ENCODE peak calls at places on chromosomes 12 and 14, in eight cellular contexts. V, M, Q, C, G, A, N and H are unnamed samples.

GRCh38 chr14:55026441-55026792 is 482 bp downstream of the WDHD1 start:
- DNase-seq in A (no peak), V (no peak), N (no peak), M (no peak), Q (no peak), C (no peak), G (no peak), H (no peak)

GRCh38 chr12:53233671-53234091 is 1.7 kb upstream of the RARG start:
- DNase-seq in C (no peak), M (no peak), V (peak), Q (no peak), A (no peak), G (no peak), N (no peak), H (no peak)

GRCh38 chr14:73740921-73741326 is 26.7 kb upstream of the PNMA1 start:
- DNase-seq in Q (peak), G (peak), V (peak), N (peak), A (peak), M (no peak), C (no peak), H (no peak)

GRCh38 chr12:82132390-82132789 is 225.8 kb downstream of the CCDC59 start:
- DNase-seq in Q (no peak), C (no peak), A (no peak), M (no peak), G (no peak), V (no peak), N (no peak), H (no peak)

GRCh38 chr12:10331642-10332239 is 24.1 kb downstream of the KLRD1 start:
- DNase-seq in M (no peak), G (peak), N (peak), A (no peak), Q (peak), C (peak), V (no peak), H (no peak)

GRCh38 chr14:71473843-71474242 is 458.4 kb upstream of the RGS6 start:
- DNase-seq in A (no peak), N (no peak), Q (no peak), G (no peak), M (no peak), V (no peak), C (no peak), H (no peak)

GRCh38 chr14:96741151-96741977 is 55.8 kb upstream of the VRK1 start:
- DNase-seq in N (peak), A (peak), Q (peak), C (peak), M (peak), G (peak), V (peak), H (peak)

GRCh38 chr12:40017488-40017887 is 88.4 kb downstream of the SLC2A13 start:
- DNase-seq in Q (no peak), C (no peak), N (no peak), G (no peak), A (no peak), V (no peak), M (no peak), H (no peak)

GRCh38 chr14:40870252-40870651 is 736.4 kb upstream of the LRFN5 start:
- DNase-seq in G (no peak), A (no peak), Q (no peak), V (no peak), C (no peak), M (no peak), N (no peak), H (no peak)

GRCh38 chr12:93191461-93191860 is 186.3 kb upstream of the NUDT4 start:
- DNase-seq in C (no peak), V (no peak), N (no peak), G (no peak), A (no peak), M (no peak), Q (no peak), H (no peak)

GRCh38 chr12:72141381-72141780 is 130.8 kb upstream of the TRHDE start:
- DNase-seq in C (no peak), N (peak), Q (no peak), M (no peak), V (no peak), G (no peak), A (no peak), H (no peak)

GRCh38 chr12:57240069-57240921 is 10.7 kb downstream of the STAC3 start:
- DNase-seq in N (peak), M (peak), V (no peak), G (no peak), A (peak), C (peak), Q (peak), H (peak)

GRCh38 chr12:27552886-27553560 is 29.0 kb downstream of the PPFIBP1 start:
- DNase-seq in C (no peak), M (no peak), N (no peak), G (no peak), A (no peak), Q (no peak), V (no peak), H (no peak)

GRCh38 chr12:115543269-115543668 is 734.2 kb downstream of the MED13L start:
- DNase-seq in V (no peak), G (no peak), N (no peak), C (no peak), A (no peak), M (no peak), Q (no peak), H (no peak)

GRCh38 chr12:108907861-108908302 is 28.0 kb downstream of the DAO start:
- DNase-seq in V (no peak), C (no peak), G (no peak), N (peak), A (no peak), M (no peak), Q (no peak), H (peak)

GRCh38 chr12:70733385-70733784 is 96.2 kb upstream of the PTPRB start:
- DNase-seq in V (no peak), C (peak), M (peak), A (no peak), Q (peak), N (peak), G (peak), H (no peak)

GRCh38 chr12:31005944-31006361 is 67.7 kb upstream of the DDX11 start:
- DNase-seq in M (no peak), C (no peak), A (peak), N (peak), Q (no peak), V (peak), G (no peak), H (no peak)

GRCh38 chr14:32224731-32225377 is 21.8 kb upstream of the RNU6-8 start:
- DNase-seq in Q (peak), G (no peak), V (no peak), N (peak), A (no peak), C (peak), M (peak), H (no peak)
- TF ChIP-seq CTCF in Q (peak), G (peak), V (no peak), N (peak), A (no peak), C (peak), M (peak), H (no peak)

GRCh38 chr14:58014778-58015177 is 137.2 kb downstream of the ARMH4 start:
- DNase-seq in N (no peak), A (no peak), C (no peak), G (no peak), M (no peak), Q (no peak), V (no peak), H (no peak)
- TF ChIP-seq CTCF in N (no peak), A (no peak), C (no peak), G (no peak), M (no peak), Q (no peak), V (no peak), H (no peak)

GRCh38 chr14:92088494-92088893 is 17.9 kb downstream of the ATXN3 start:
- DNase-seq in A (no peak), M (no peak), C (no peak), N (no peak), V (no peak), Q (no peak), G (no peak), H (no peak)

DNA sequence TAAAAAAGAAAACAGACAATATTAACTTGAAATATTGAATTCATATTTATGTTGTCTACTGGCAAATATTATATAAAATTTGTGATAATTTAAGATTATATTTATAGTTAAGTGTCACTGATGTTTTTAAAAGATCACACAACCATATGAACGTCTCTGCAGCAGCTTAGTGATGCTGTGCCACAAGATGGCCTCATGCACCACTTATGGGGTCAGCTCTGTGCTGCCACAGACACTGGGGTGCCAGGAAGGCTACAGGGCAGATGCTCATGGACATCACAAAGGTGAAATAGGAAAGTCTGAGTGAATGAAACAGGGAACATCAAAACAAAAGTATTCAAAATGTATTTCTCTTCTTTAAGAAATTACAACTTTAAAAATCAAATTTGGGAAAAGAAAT is 13.1 kb downstream of the ATXN3 start:
- DNase-seq in A (no peak), M (peak), V (no peak), G (no peak), Q (peak), C (no peak), N (peak), H (no peak)
- TF ChIP-seq CTCF in A (peak), M (peak), V (peak), G (no peak), Q (no peak), C (no peak), N (peak), H (no peak)

DNA sequence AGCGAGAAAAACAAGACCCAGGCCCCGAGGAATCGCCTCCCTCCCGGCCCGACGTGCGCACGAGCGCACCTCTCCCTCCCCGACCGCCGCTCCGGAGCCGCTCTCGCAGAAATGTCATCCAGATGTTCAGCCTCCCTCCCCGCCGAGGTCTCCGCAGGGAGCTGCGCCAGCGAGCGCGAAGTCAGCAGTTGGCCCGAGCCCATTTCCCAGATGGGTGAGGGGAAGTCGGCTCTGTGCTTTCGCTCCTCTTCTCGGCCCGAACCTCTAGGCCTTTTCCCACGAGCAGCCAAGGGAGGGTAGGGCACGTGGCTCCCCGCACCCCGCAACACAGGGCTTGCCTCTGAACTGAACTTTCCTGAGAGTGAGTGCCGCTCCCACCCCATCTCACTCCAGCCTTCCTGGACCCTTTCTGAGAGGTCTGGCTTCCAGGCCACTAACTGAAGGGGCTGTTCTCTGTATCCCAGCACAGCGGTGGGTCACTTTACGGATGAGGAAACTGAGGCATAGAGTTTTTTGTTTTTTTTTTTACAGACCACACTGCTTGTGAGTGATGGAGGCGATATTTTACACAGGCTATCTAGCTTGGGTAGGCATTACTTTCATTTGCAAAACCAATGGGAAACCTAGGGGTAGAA is 1.0 kb upstream of the TGFB3 start:
- DNase-seq in Q (no peak), M (peak), V (peak), C (no peak), A (peak), G (no peak), N (peak), H (no peak)
- TF ChIP-seq CTCF in Q (no peak), M (no peak), V (peak), C (peak), A (no peak), G (peak), N (no peak), H (peak)

GRCh38 chr14:93332853-93333630 is at the start of gene BTBD7:
- DNase-seq in Q (peak), V (peak), N (peak), G (peak), C (peak), M (peak), A (peak), H (peak)
- TF ChIP-seq CTCF in Q (no peak), V (peak), N (no peak), G (no peak), C (no peak), M (peak), A (no peak), H (peak)

DNA sequence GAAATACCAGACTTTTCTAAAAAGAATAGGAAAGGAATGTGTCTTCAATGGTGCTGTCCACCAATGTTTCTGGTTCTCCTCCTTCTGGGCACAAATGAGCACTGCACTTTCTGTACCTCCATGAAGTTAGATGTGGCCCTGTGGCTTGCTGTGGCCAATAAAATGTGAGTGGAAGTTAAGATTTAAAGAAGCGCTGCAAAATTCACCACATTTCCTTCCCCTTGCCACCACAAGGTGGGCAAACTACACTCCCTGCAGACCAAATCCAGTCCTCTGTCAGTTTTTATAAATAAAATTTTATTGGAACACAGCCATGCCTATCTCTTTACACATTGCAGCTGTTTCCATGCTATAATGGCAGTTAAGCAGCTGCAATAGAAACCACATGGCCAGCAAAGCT is 141.4 kb upstream of the TMPO start:
- DNase-seq in M (no peak), A (no peak), N (peak), G (no peak), Q (no peak), C (no peak), V (no peak), H (no peak)
- TF ChIP-seq CTCF in M (peak), A (no peak), N (no peak), G (peak), Q (peak), C (no peak), V (no peak), H (no peak)

DNA sequence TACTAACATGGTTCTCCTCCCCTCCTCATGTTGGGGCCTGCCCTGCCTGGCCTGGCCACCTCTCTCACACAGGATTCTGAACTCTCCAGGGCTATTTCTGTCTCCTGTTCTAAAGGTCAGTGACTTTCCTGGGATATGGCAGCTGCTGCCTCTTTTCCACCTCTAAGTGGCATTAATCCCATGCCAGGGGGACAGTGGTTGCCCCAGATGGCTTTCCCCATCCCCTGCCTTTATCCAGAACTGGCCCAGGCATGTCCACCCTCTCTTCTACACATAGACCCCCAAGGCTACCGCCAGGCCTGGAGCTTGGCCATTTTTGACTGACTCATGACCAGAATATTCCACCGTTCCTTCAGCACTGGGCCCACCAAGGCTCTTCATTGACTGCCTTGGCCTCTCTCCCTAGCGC is 90.4 kb downstream of the IRF2BPL start:
- DNase-seq in G (no peak), N (no peak), C (no peak), A (no peak), M (no peak), Q (no peak), V (no peak), H (no peak)
- TF ChIP-seq CTCF in G (no peak), N (no peak), C (no peak), A (no peak), M (no peak), Q (no peak), V (no peak), H (no peak)